ENCODE peak calls at places on chromosomes 4 and X, in ten cellular contexts. L is fibroblast of the aortic adventitia; K is OCI-LY7; X is tibial artery; R is fibroblast of the conjunctiva; Q is lung microvascular endothelial cell; D is mammary epithelial cell; I is stimulated activated naive CD8-positive, alpha-beta T cell treated with anti-CD3 and anti-CD28 coated beads, Interleukin-15, amount 100 ng/mL, for 72 hours; N is HT1080; V is GM04504. M is an unnamed sample.
A peak's percentile ranks its signal among the peaks of the same experiment; 100 is the strongest.

GRCh38 chr4:151690164-151690856 is 70.5 kb downstream of the GATB start:
- DNase-seq in L (peak; percentile 97), K (no peak), X (no peak), R (no peak), Q (no peak), D (no peak), I (no peak), N (no peak), V (peak; percentile 42), M (peak; percentile 52)

GRCh38 chrX:41906515-41907165 is 16.7 kb downstream of the CASK start:
- DNase-seq in L (no peak), K (no peak), X (no peak), R (no peak), Q (peak; percentile 4), D (peak; percentile 74), I (no peak), N (no peak), V (no peak), M (no peak)

GRCh38 chrX:41895826-41896225 is 27.5 kb downstream of the CASK start:
- DNase-seq in L (no peak), K (peak; percentile 4), X (no peak), R (peak; percentile 36), Q (no peak), D (no peak), I (no peak), N (no peak), V (no peak), M (no peak)

GRCh38 chr4:169114341-169114974 is 104.4 kb upstream of the CBR4 start:
- DNase-seq in L (no peak), K (no peak), X (no peak), R (no peak), Q (no peak), D (no peak), I (no peak), N (no peak), V (no peak), M (no peak)

GRCh38 chrX:149152941-149153340 is 352.2 kb downstream of the IDS start:
- DNase-seq in L (no peak), K (no peak), X (no peak), R (no peak), Q (no peak), D (peak; percentile 40), I (no peak), N (peak; percentile 30), V (no peak), M (no peak)

GRCh38 chrX:3811331-3812311 is 98.2 kb upstream of the PRKX start:
- DNase-seq in L (peak; percentile 72), K (peak; percentile 58), X (no peak), R (peak; percentile 47), Q (peak; percentile 61), D (peak; percentile 25), I (peak; percentile 23), N (peak; percentile 3), V (peak; percentile 10), M (no peak)

GRCh38 chr4:186596850-186597390 is 41.6 kb upstream of the MTNR1A start:
- DNase-seq in L (no peak), K (no peak), X (no peak), R (no peak), Q (no peak), D (no peak), I (no peak), N (no peak), V (no peak), M (no peak)

GRCh38 chrX:53280703-53281320 is 572 bp downstream of the IQSEC2 start:
- DNase-seq in L (peak; percentile 48), K (no peak), X (peak; percentile 41), R (no peak), Q (peak; percentile 6), D (peak; percentile 55), I (no peak), N (peak; percentile 64), V (no peak), M (no peak)

GRCh38 chrX:152405561-152405960 is 45.6 kb downstream of the GABRA3 start:
- DNase-seq in L (no peak), K (no peak), X (no peak), R (no peak), Q (no peak), D (peak; percentile 1), I (no peak), N (peak; percentile 75), V (no peak), M (no peak)

GRCh38 chr4:100517864-100518341 is at the start of gene EMCN:
- DNase-seq in L (peak; percentile 60), K (no peak), X (no peak), R (peak; percentile 41), Q (peak; percentile 70), D (no peak), I (no peak), N (no peak), V (no peak), M (no peak)

GRCh38 chr4:121339307-121339706 is 41.5 kb downstream of the QRFPR start:
- DNase-seq in L (no peak), K (no peak), X (no peak), R (no peak), Q (no peak), D (peak; percentile 20), I (no peak), N (no peak), V (no peak), M (no peak)

GRCh38 chrX:70026112-70026850 is 23.5 kb downstream of the AWAT2 start:
- DNase-seq in L (peak; percentile 30), K (no peak), X (no peak), R (no peak), Q (peak; percentile 61), D (peak; percentile 37), I (no peak), N (peak; percentile 77), V (no peak), M (no peak)

GRCh38 chrX:155048997-155049619 is 21.8 kb downstream of the CMC4 start:
- DNase-seq in L (peak; percentile 59), K (peak; percentile 48), X (no peak), R (peak; percentile 38), Q (peak; percentile 63), D (peak; percentile 19), I (peak; percentile 33), N (peak; percentile 48), V (no peak), M (no peak)

GRCh38 chr4:152100378-152101201 is 339.8 kb upstream of the GATB start:
- DNase-seq in L (no peak), K (peak; percentile 44), X (no peak), R (no peak), Q (peak; percentile 63), D (peak; percentile 37), I (peak; percentile 65), N (peak; percentile 81), V (no peak), M (no peak)

GRCh38 chr4:146291313-146291712 is 77.0 kb downstream of the REELD1 start:
- DNase-seq in L (no peak), K (no peak), X (no peak), R (no peak), Q (no peak), D (no peak), I (no peak), N (no peak), V (no peak), M (no peak)

GRCh38 chr4:186148335-186148975 is 42.9 kb upstream of the CYP4V2 start:
- DNase-seq in L (no peak), K (no peak), X (no peak), R (no peak), Q (no peak), D (no peak), I (no peak), N (no peak), V (no peak), M (no peak)

GRCh38 chrX:19225906-19226305 is 103.6 kb upstream of the ADGRG2 start:
- DNase-seq in L (peak; percentile 8), K (no peak), X (no peak), R (peak; percentile 12), Q (peak; percentile 4), D (no peak), I (no peak), N (peak; percentile 42), V (no peak), M (no peak)

GRCh38 chr4:89316187-89316586 is 8.6 kb upstream of the GPRIN3 start:
- DNase-seq in L (no peak), K (no peak), X (no peak), R (no peak), Q (no peak), D (no peak), I (no peak), N (no peak), V (no peak), M (no peak)

GRCh38 chr4:153850525-153851280 is 61.8 kb upstream of the SFRP2 start:
- DNase-seq in L (no peak), K (no peak), X (no peak), R (no peak), Q (no peak), D (no peak), I (no peak), N (no peak), V (no peak), M (no peak)

M was measured in AG09309.